ENCODE peak calls at places on chromosomes 6 and 20, in six cellular contexts. A is GM12891, C is GM12878, O is HepG2, J is H1, V is K562. Z is an unnamed sample.
A peak's percentile ranks its signal among the peaks of the same experiment; 100 is the strongest.

GRCh38 chr6:154001494-154002285 is 37.4 kb upstream of the OPRM1 start:
- DNase-seq in A (no peak), C (no peak), O (no peak), J (no peak), V (no peak), Z (no peak)

GRCh38 chr6:107819976-107820551 is 4.0 kb downstream of the SCML4 start:
- DNase-seq in A (no peak), C (no peak), O (no peak), J (no peak), V (no peak), Z (no peak)

GRCh38 chr6:157063935-157064322 is 259.4 kb downstream of the TMEM242 start:
- DNase-seq in A (no peak), C (no peak), O (no peak), J (no peak), V (no peak), Z (no peak)

GRCh38 chr6:55643868-55644267 is 64.9 kb upstream of the HMGCLL1 start:
- DNase-seq in A (no peak), C (no peak), O (no peak), J (no peak), V (no peak), Z (no peak)

GRCh38 chr20:22373164-22373895 is 211.0 kb downstream of the FOXA2 start:
- DNase-seq in A (no peak), C (no peak), O (no peak), J (no peak), V (no peak), Z (no peak)

GRCh38 chr6:165091121-165091785 is 218.2 kb downstream of the C6orf118 start:
- DNase-seq in A (no peak), C (no peak), O (no peak), J (no peak), V (no peak), Z (no peak)

GRCh38 chr20:17795449-17796095 is 95.8 kb downstream of the BANF2 start:
- DNase-seq in A (no peak), C (no peak), O (no peak), J (no peak), V (no peak), Z (no peak)

GRCh38 chr6:30615958-30616810 is 859 bp downstream of the PPP1R10 start:
- DNase-seq in A (no peak), C (no peak), O (peak; percentile 61), J (no peak), V (peak; percentile 50), Z (no peak)

GRCh38 chr6:148751233-148751632 is 4.4 kb downstream of the UST start:
- DNase-seq in A (no peak), C (no peak), O (no peak), J (no peak), V (no peak), Z (no peak)

GRCh38 chr6:33698494-33698893 is 13.0 kb downstream of the UQCC2 start:
- DNase-seq in A (no peak), C (no peak), O (no peak), J (no peak), V (no peak), Z (no peak)

GRCh38 chr6:108417027-108417426 is 122.2 kb downstream of the AFG1L start:
- DNase-seq in A (no peak), C (no peak), O (no peak), J (no peak), V (no peak), Z (no peak)

GRCh38 chr6:139330841-139331500 is 39.2 kb upstream of the TXLNB start:
- DNase-seq in A (no peak), C (no peak), O (no peak), J (no peak), V (no peak), Z (no peak)

GRCh38 chr20:21395666-21396044 is 1.7 kb downstream of the NKX2-4 start:
- DNase-seq in A (no peak), C (no peak), O (no peak), J (no peak), V (no peak), Z (no peak)

GRCh38 chr6:8149350-8149749 is 47.0 kb upstream of the EEF1E1 start:
- DNase-seq in A (no peak), C (no peak), O (no peak), J (no peak), V (no peak), Z (no peak)

GRCh38 chr6:91081452-91082067 is 494.7 kb upstream of the MAP3K7 start:
- DNase-seq in A (peak; percentile 6), C (no peak), O (peak; percentile 25), J (no peak), V (peak; percentile 53), Z (peak; percentile 5)

GRCh38 chr6:55782275-55782674 is 93.1 kb downstream of the BMP5 start:
- DNase-seq in A (no peak), C (no peak), O (no peak), J (no peak), V (no peak), Z (no peak)

GRCh38 chr20:61118429-61119224 is 133.4 kb upstream of the CDH4 start:
- DNase-seq in A (no peak), C (no peak), O (no peak), J (no peak), V (no peak), Z (no peak)

GRCh38 chr6:167508919-167509852 is 184.3 kb downstream of the TTLL2 start:
- DNase-seq in A (no peak), C (no peak), O (no peak), J (no peak), V (no peak), Z (no peak)

GRCh38 chr6:143018955-143019354 is 41.7 kb upstream of the AIG1 start:
- DNase-seq in A (no peak), C (no peak), O (no peak), J (no peak), V (peak; percentile 39), Z (no peak)

GRCh38 chr6:147820520-147820919 is 312.0 kb downstream of the SAMD5 start:
- DNase-seq in A (no peak), C (no peak), O (peak; percentile 80), J (no peak), V (no peak), Z (no peak)

GRCh38 chr6:36978687-36979086 is 7.3 kb downstream of the MTCH1 start:
- DNase-seq in A (no peak), C (no peak), O (no peak), J (no peak), V (no peak), Z (no peak)

GRCh38 chr6:1256435-1257008 is 55.4 kb upstream of the FOXQ1 start:
- DNase-seq in A (no peak), C (no peak), O (no peak), J (no peak), V (no peak), Z (no peak)

GRCh38 chr6:131112252-131112651 is 23.0 kb upstream of the AKAP7 start:
- DNase-seq in A (no peak), C (no peak), O (no peak), J (no peak), V (no peak), Z (no peak)

GRCh38 chr6:71045296-71045695 is 88.4 kb upstream of the B3GAT2 start:
- DNase-seq in A (no peak), C (no peak), O (no peak), J (no peak), V (no peak), Z (no peak)

GRCh38 chr6:71040841-71041240 is 84.0 kb upstream of the B3GAT2 start:
- DNase-seq in A (no peak), C (no peak), O (no peak), J (no peak), V (no peak), Z (no peak)

GRCh38 chr6:71043902-71044301 is 87.0 kb upstream of the B3GAT2 start:
- DNase-seq in A (no peak), C (no peak), O (no peak), J (no peak), V (no peak), Z (no peak)

GRCh38 chr6:71047401-71047800 is 90.5 kb upstream of the B3GAT2 start:
- DNase-seq in A (no peak), C (no peak), O (no peak), J (no peak), V (no peak), Z (no peak)

DNA sequence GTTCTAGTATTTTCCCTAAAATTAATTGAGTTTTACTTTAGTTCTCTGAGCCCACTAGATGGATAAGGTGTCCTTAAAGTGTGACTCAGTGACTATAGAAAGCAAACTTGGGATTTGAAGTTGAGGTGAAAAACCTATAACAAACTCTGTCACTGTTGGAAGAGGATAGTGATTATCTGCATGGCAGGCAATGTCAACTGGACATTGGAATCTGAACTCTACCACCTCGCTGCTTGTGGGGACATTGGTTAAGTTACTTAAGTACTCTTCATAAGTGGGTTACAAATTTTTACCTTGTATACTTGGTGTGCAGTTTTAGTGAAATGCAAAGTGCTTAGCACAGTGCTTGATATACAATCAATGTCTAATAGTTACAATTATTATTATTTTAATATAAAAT is 87.9 kb upstream of the B3GAT2 start:
- DNase-seq in A (no peak), C (no peak), O (peak; percentile 1), J (no peak), V (no peak), Z (no peak)
- TF ChIP-seq TAF1 in A (no peak), C (no peak), O (no peak), J (no peak), V (no peak), Z (no peak)

GRCh38 chr20:50260480-50261221 is 70.0 kb downstream of the CEBPB start:
- DNase-seq in A (no peak), C (no peak), O (no peak), J (no peak), V (peak; percentile 44), Z (no peak)
- TF ChIP-seq POLR2AphosphoS5 in A (no peak), C (no peak), O (no peak), J (no peak), V (no peak), Z (no peak)

GRCh38 chr6:32177788-32178546 is at the start of gene RNF5:
- DNase-seq in A (peak; percentile 90), C (peak; percentile 100), O (peak; percentile 100), J (peak; percentile 91), V (peak; percentile 100), Z (peak; percentile 94)

GRCh38 chr6:32178547-32179440 is 589 bp downstream of the RNF5 start:
- DNase-seq in A (no peak), C (no peak), O (no peak), J (no peak), V (peak; percentile 59), Z (no peak)

GRCh38 chr6:32175711-32176475 is at the start of gene AGPAT1:
- DNase-seq in A (peak; percentile 97), C (peak; percentile 92), O (peak; percentile 95), J (peak; percentile 87), V (peak; percentile 99), Z (peak; percentile 97)

GRCh38 chr6:32176476-32177181 is 745 bp upstream of the AGPAT1 start:
- DNase-seq in A (no peak), C (no peak), O (no peak), J (no peak), V (peak; percentile 58), Z (no peak)

GRCh38 chr6:32177182-32177787 is 920 bp upstream of the RNF5 start:
- DNase-seq in A (no peak), C (no peak), O (no peak), J (no peak), V (peak; percentile 75), Z (no peak)
- TF ChIP-seq POLR2A in A (no peak), C (peak; percentile 37), O (peak; percentile 59), J (peak; percentile 68), V (peak; percentile 62), Z (no peak)

GRCh38 chr20:1185781-1186334 is 1.1 kb upstream of the TMEM74B start:
- DNase-seq in A (peak; percentile 77), C (no peak), O (peak; percentile 63), J (peak; percentile 21), V (peak; percentile 83), Z (peak; percentile 47)
- TF ChIP-seq TAF1 in A (no peak), C (no peak), O (no peak), J (no peak), V (no peak), Z (no peak)

Z was measured in GM12892.